ENCODE peak calls at places on chromosomes 7 and 10, in eight cellular contexts. E is GM23248; Z is aorta; W is A549; Y is CD8-positive, alpha-beta memory T cell; O is left lung; P is MM.1S; H is mucosa of descending colon. U is an unnamed sample. For H3K4me1, the result is how much of the 10 kb centered on the place peaks cover.

GRCh38 chr7:107122483-107122882 is 46.3 kb upstream of the HBP1 start:
- DNase-seq in P (no peak), Z (no peak), Y (no peak), E (peak), H (no peak), O (no peak), W (no peak), U (no peak)

GRCh38 chr7:112084506-112084905 is 121.7 kb downstream of the DOCK4 start:
- DNase-seq in E (peak), H (no peak), Z (no peak), P (peak), Y (no peak), O (no peak), W (no peak), U (no peak)

GRCh38 chr10:90635111-90635798 is 222.6 kb downstream of the HTR7 start:
- DNase-seq in Y (no peak), W (no peak), O (no peak), P (no peak), E (no peak), H (no peak), Z (no peak), U (no peak)

GRCh38 chr7:131094685-131095084 is 233.0 kb upstream of the MKLN1 start:
- DNase-seq in E (no peak), H (no peak), O (no peak), Y (no peak), P (no peak), W (no peak), Z (no peak), U (no peak)

GRCh38 chr7:158389514-158390425 is 197.9 kb downstream of the PTPRN2 start:
- DNase-seq in Y (no peak), W (no peak), P (no peak), O (no peak), H (no peak), E (no peak), Z (no peak), U (no peak)

GRCh38 chr7:33537078-33537477 is 368.3 kb upstream of the BMPER start:
- DNase-seq in Z (no peak), Y (no peak), H (no peak), O (no peak), W (no peak), P (no peak), E (no peak), U (no peak)

GRCh38 chr7:116863168-116863670 is 832 bp downstream of the CAPZA2 start:
- DNase-seq in W (peak), P (no peak), O (no peak), H (peak), Z (no peak), E (no peak), Y (no peak), U (peak)

GRCh38 chr7:92847305-92847704 is 10.9 kb upstream of the CDK6 start:
- DNase-seq in E (no peak), W (no peak), P (no peak), O (no peak), Z (no peak), Y (no peak), H (no peak), U (no peak)

GRCh38 chr10:128210215-128211063 is 84.2 kb upstream of the MKI67 start:
- DNase-seq in Z (peak), O (peak), E (peak), Y (peak), P (peak), H (peak), W (peak), U (peak)

GRCh38 chr10:112269266-112269665 is 13.9 kb upstream of the TECTB start:
- DNase-seq in E (peak), W (no peak), P (no peak), Z (no peak), H (no peak), O (no peak), Y (no peak), U (no peak)

GRCh38 chr7:114334992-114335391 is 79.6 kb upstream of the FOXP2 start:
- DNase-seq in O (no peak), E (no peak), Z (no peak), W (no peak), Y (no peak), H (no peak), P (no peak), U (no peak)

GRCh38 chr7:38369816-38370493 is 96.5 kb upstream of the TARP start:
- DNase-seq in Y (peak), H (peak), P (peak), W (peak), Z (peak), E (peak), O (peak), U (peak)

GRCh38 chr7:38373155-38373554 is 99.7 kb upstream of the TARP start:
- DNase-seq in H (no peak), Y (no peak), E (peak), Z (no peak), P (no peak), O (no peak), W (no peak), U (no peak)

GRCh38 chr7:38368191-38368605 is 94.8 kb upstream of the TARP start:
- DNase-seq in P (peak), O (peak), H (peak), Y (peak), W (peak), Z (peak), E (peak), U (peak)

GRCh38 chr7:38367301-38367700 is 93.9 kb upstream of the TARP start:
- DNase-seq in E (no peak), W (no peak), Y (no peak), P (peak), O (no peak), Z (no peak), H (no peak), U (no peak)
- H3K4me1 ChIP-seq in E (under half), W (under half), Y (half or more), P (half or more), O (under half), Z (under half), H (under half), U (under half)

GRCh38 chr7:23246540-23246939 is at the start of gene GPNMB:
- DNase-seq in Y (no peak), P (no peak), W (no peak), E (peak), H (no peak), Z (peak), O (no peak), U (no peak)
- H3K4me1 ChIP-seq in Y (under half), P (under half), W (under half), E (under half), H (under half), Z (under half), O (under half), U (under half)

GRCh38 chr10:130882911-130883310 is 428.6 kb downstream of the TCERG1L start:
- DNase-seq in O (no peak), P (no peak), Y (no peak), H (no peak), Z (no peak), E (no peak), W (no peak), U (no peak)
- H3K4me1 ChIP-seq in O (under half), P (under half), Y (under half), H (under half), Z (under half), E (under half), W (under half), U (under half)

DNA sequence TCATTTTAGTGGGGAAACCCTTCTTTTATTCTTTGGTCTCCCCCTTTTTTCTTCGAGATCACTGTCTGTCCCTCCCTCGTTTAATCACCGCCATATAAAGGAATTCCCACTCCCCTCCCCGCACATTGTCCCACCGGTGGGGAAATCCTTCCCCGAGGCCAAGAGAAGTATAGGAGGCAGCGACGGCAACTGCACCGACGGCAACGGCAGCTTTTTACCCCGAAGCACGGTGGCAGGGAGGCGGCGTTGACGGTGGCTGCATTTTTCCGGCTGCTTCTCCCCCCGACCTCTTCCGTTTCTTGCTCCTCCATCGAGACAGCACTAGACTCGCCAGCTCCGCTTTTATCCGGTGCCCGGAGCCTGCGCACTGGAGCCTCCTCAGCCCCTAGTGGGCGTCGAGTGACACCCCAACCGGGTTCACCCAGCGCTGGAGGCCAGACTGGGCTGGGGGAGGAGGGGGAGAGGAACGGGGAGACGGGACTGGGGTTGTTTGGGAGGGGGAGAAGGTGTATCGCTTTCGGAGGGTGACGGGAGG is 655 bp upstream of the KMT2E start:
- DNase-seq in E (peak), Y (peak), W (peak), O (peak), P (peak), H (peak), Z (peak), U (peak)
- H3K4me1 ChIP-seq in E (under half), Y (under half), W (under half), O (half or more), P (under half), H (under half), Z (under half), U (under half)

GRCh38 chr10:22710139-22710745 is 4.1 kb downstream of the PIP4K2A start:
- DNase-seq in P (no peak), H (no peak), W (no peak), Y (no peak), Z (no peak), E (no peak), O (no peak), U (no peak)

GRCh38 chr10:22713853-22714523 is 390 bp downstream of the PIP4K2A start:
- DNase-seq in Y (peak), H (no peak), O (peak), E (peak), P (peak), Z (peak), W (no peak), U (peak)

GRCh38 chr10:22712959-22713852 is 1.2 kb downstream of the PIP4K2A start:
- DNase-seq in Y (peak), H (peak), Z (peak), P (peak), O (peak), E (peak), W (no peak), U (peak)

GRCh38 chr10:22711373-22711772 is 3.0 kb downstream of the PIP4K2A start:
- DNase-seq in H (no peak), E (no peak), O (no peak), W (no peak), P (no peak), Z (no peak), Y (no peak), U (no peak)

DNA sequence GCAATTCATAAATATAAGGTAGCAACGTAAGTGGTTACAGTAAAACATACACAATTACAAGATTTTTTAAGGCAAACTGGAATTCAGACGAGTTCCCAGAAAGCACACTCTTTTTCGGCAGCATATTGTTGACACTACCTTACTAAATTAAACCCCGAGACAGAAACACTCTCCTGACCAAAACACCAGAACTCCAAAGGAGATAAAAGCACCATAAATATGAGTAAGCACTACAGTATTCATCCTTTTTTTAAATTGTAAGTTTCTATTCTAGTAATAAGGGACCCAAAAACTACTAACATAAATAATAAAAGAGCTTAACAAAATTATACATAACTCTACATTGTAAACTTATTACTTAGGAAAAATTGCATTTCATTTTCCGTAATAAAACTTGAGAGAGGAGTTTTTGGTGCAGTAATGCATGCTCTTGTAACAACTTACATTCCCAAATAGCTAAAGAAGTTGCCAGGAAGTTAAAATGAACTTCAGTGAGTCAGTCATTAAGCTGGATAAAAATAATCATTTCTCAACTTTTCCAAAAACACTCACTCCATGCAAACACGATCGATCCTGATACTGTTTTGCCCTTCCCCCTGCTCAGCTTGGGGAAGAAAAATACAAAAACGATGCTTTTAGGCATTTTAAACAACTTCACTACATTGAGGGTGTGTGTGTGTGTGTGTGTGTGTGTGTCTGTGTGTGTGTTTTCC is 2.0 kb downstream of the PIP4K2A start:
- DNase-seq in Z (no peak), P (no peak), Y (no peak), H (no peak), W (no peak), O (no peak), E (peak), U (no peak)
- H3K4me1 ChIP-seq in Z (under half), P (under half), Y (under half), H (under half), W (under half), O (under half), E (under half), U (under half)

GRCh38 chr10:31399631-31400030 is 80.6 kb downstream of the ZEB1 start:
- DNase-seq in H (no peak), P (no peak), O (no peak), E (peak), Z (peak), W (no peak), Y (no peak), U (no peak)

GRCh38 chr10:31399171-31399570 is 80.2 kb downstream of the ZEB1 start:
- DNase-seq in Z (no peak), E (no peak), Y (no peak), O (peak), P (no peak), W (no peak), H (no peak), U (no peak)

GRCh38 chr10:31401287-31401686 is 82.3 kb downstream of the ZEB1 start:
- DNase-seq in E (no peak), Z (no peak), O (no peak), W (no peak), P (no peak), Y (no peak), H (no peak), U (no peak)

GRCh38 chr10:31404640-31405039 is 85.6 kb downstream of the ZEB1 start:
- DNase-seq in Z (no peak), O (no peak), P (no peak), H (no peak), Y (no peak), E (peak), W (no peak), U (no peak)
- H3K4me1 ChIP-seq in Z (under half), O (under half), P (under half), H (under half), Y (under half), E (under half), W (under half), U (under half)

GRCh38 chr10:95403690-95404459 is 113.1 kb upstream of the PDLIM1 start:
- DNase-seq in Z (no peak), P (no peak), Y (no peak), W (no peak), E (no peak), O (no peak), H (no peak), U (peak)

GRCh38 chr10:95404864-95405263 is 114.1 kb upstream of the PDLIM1 start:
- DNase-seq in O (no peak), H (peak), P (no peak), E (no peak), Y (no peak), Z (no peak), W (no peak), U (no peak)

GRCh38 chr10:95406651-95407280 is 116.0 kb upstream of the PDLIM1 start:
- DNase-seq in E (no peak), O (no peak), Y (no peak), P (no peak), Z (peak), W (no peak), H (peak), U (peak)

GRCh38 chr10:95404460-95404858 is 113.7 kb upstream of the PDLIM1 start:
- DNase-seq in H (no peak), P (no peak), Z (no peak), W (no peak), Y (no peak), E (no peak), O (no peak), U (peak)

GRCh38 chr10:95405655-95406054 is 114.9 kb upstream of the PDLIM1 start:
- DNase-seq in Z (no peak), W (no peak), Y (no peak), O (no peak), P (no peak), E (no peak), H (no peak), U (no peak)
- H3K4me1 ChIP-seq in Z (under half), W (under half), Y (under half), O (under half), P (under half), E (under half), H (under half), U (under half)

GRCh38 chr10:59320370-59320769 is 42.0 kb downstream of the FAM13C start:
- DNase-seq in H (no peak), P (no peak), Z (no peak), O (no peak), Y (no peak), W (no peak), E (no peak), U (no peak)

GRCh38 chr10:59323036-59323459 is 39.3 kb downstream of the FAM13C start:
- DNase-seq in E (no peak), H (no peak), Z (no peak), P (no peak), O (no peak), W (no peak), Y (no peak), U (peak)

GRCh38 chr10:59317066-59317465 is 45.3 kb downstream of the FAM13C start:
- DNase-seq in P (no peak), H (no peak), Z (no peak), E (no peak), O (no peak), Y (no peak), W (no peak), U (no peak)

GRCh38 chr10:59322131-59322530 is 40.2 kb downstream of the FAM13C start:
- DNase-seq in O (no peak), P (no peak), Z (no peak), H (no peak), Y (no peak), W (no peak), E (no peak), U (no peak)

DNA sequence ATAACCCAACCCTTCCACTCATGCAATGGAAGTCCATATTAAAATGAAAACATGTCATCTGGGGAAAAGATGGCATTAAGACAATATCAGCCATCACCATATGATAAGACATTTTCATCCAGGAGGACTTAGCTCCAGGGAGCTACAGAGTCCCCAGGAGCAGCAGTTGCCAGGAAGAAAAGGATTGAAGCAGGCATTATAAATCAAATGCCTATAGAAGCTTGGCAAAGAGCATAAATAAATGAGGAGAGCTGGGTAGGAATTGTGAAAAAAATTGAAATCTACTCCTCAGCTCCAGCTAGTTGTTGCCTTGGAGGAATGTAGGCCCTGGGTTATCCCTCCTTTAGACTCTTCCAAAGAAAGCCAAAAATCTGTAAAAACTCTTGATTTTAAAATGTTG is 42.5 kb downstream of the FAM13C start:
- DNase-seq in O (no peak), E (no peak), W (no peak), Y (no peak), P (no peak), Z (no peak), H (no peak), U (no peak)
- H3K4me1 ChIP-seq in O (under half), E (under half), W (under half), Y (under half), P (under half), Z (under half), H (under half), U (under half)

GRCh38 chr7:2820508-2820934 is 23.6 kb downstream of the GNA12 start:
- DNase-seq in P (no peak), E (peak), H (peak), Z (peak), O (no peak), W (no peak), Y (no peak), U (peak)
- H3K4me1 ChIP-seq in P (under half), E (under half), H (under half), Z (under half), O (half or more), W (half or more), Y (under half), U (under half)

GRCh38 chr7:127678330-127678729 is 26.3 kb downstream of the SND1 start:
- DNase-seq in W (no peak), E (no peak), P (no peak), O (no peak), H (no peak), Z (no peak), Y (no peak), U (no peak)

GRCh38 chr7:127678947-127679346 is 27.0 kb downstream of the SND1 start:
- DNase-seq in E (peak), O (no peak), Z (no peak), W (no peak), Y (no peak), P (no peak), H (no peak), U (no peak)

GRCh38 chr7:127680983-127681382 is 29.0 kb downstream of the SND1 start:
- DNase-seq in E (no peak), Z (no peak), W (no peak), O (no peak), P (no peak), H (no peak), Y (no peak), U (no peak)

GRCh38 chr7:127683776-127684681 is 32.0 kb downstream of the SND1 start:
- DNase-seq in Y (no peak), O (no peak), E (peak), P (no peak), H (no peak), W (no peak), Z (no peak), U (no peak)

GRCh38 chr7:127682140-127682539 is 30.1 kb downstream of the SND1 start:
- DNase-seq in Y (no peak), H (no peak), O (no peak), Z (no peak), E (no peak), W (no peak), P (no peak), U (peak)
- H3K4me1 ChIP-seq in Y (under half), H (under half), O (under half), Z (under half), E (under half), W (under half), P (under half), U (under half)